ENCODE peak calls at places on chromosomes 13 and 19, in seven cellular contexts. N is AG10803; M is stimulated activated CD8-positive, alpha-beta memory T cell treated with anti-CD3 and anti-CD28 coated beads, Interleukin-4, amount 100 ng/mL, for 24 hours; P is activated CD8-positive, alpha-beta memory T cell treated with anti-CD3 and anti-CD28 coated beads for 4 hours; T is ovary; G is endothelial cell of umbilical vein; I is activated naive CD8-positive, alpha-beta T cell treated with anti-CD3 and anti-CD28 coated beads, Interleukin-2, amount 50 U/mL, for 24 hours. V is an unnamed sample.

GRCh38 chr13:21075303-21076264 is 14.2 kb upstream of the LATS2 start:
- DNase-seq in N (no peak), G (peak; percentile 59), M (no peak), I (peak; percentile 44), P (no peak), T (peak; percentile 73), V (no peak)

GRCh38 chr19:35911790-35912189 is 3.7 kb upstream of the TYROBP start:
- DNase-seq in T (no peak), N (no peak), M (no peak), P (no peak), I (peak; percentile 34), G (no peak), V (no peak)

GRCh38 chr19:7869453-7869909 is 4.7 kb downstream of the PRR36 start:
- DNase-seq in M (peak; percentile 58), T (peak; percentile 88), P (peak; percentile 72), I (peak; percentile 75), N (no peak), G (peak; percentile 50), V (no peak)

GRCh38 chr19:49558591-49558990 is 21.8 kb downstream of the NOSIP start:
- DNase-seq in G (no peak), I (peak; percentile 39), N (no peak), M (no peak), P (no peak), T (no peak), V (no peak)

GRCh38 chr13:114124921-114125320 is 7.5 kb downstream of the RASA3 start:
- DNase-seq in N (peak; percentile 78), M (no peak), T (no peak), G (no peak), P (peak; percentile 76), I (peak; percentile 73), V (no peak)

GRCh38 chr19:49692102-49692599 is 1.2 kb downstream of the CPT1C start:
- DNase-seq in I (no peak), T (no peak), P (no peak), M (no peak), N (no peak), G (no peak), V (peak; percentile 19)

GRCh38 chr19:36054119-36054732 is at the start of gene THAP8:
- DNase-seq in M (peak; percentile 100), P (peak; percentile 100), N (peak; percentile 99), T (peak; percentile 100), G (peak; percentile 100), I (peak; percentile 100), V (peak; percentile 100)

GRCh38 chr19:36488118-36488815 is 1.1 kb downstream of the ZNF566 start:
- DNase-seq in T (no peak), I (no peak), P (no peak), M (no peak), G (no peak), N (no peak), V (no peak)

GRCh38 chr13:23372264-23372905 is 61.1 kb downstream of the SACS start:
- DNase-seq in T (no peak), I (no peak), M (no peak), G (peak; percentile 69), N (peak; percentile 10), P (no peak), V (no peak)

GRCh38 chr13:75855216-75855615 is 219.1 kb downstream of the LMO7 start:
- DNase-seq in P (no peak), T (no peak), M (no peak), G (no peak), I (no peak), N (no peak), V (no peak)

GRCh38 chr13:68199271-68199670 is 969.1 kb upstream of the PCDH9 start:
- DNase-seq in T (no peak), N (no peak), G (no peak), I (no peak), P (no peak), M (no peak), V (no peak)

GRCh38 chr13:87078947-87079795 is 592.0 kb upstream of the SLITRK5 start:
- DNase-seq in M (no peak), P (no peak), T (no peak), I (no peak), G (no peak), N (no peak), V (no peak)

GRCh38 chr19:47503130-47503822 is 11.6 kb downstream of the NAPA start:
- DNase-seq in G (no peak), M (no peak), N (no peak), I (no peak), P (no peak), T (no peak), V (no peak)

GRCh38 chr13:99442273-99442895 is 58.9 kb upstream of the TM9SF2 start:
- DNase-seq in N (peak; percentile 46), P (peak; percentile 33), I (peak; percentile 50), T (no peak), G (peak; percentile 58), M (no peak), V (peak; percentile 50)

GRCh38 chr19:27859689-27860088 is 1353.3 kb downstream of the UQCRFS1 start:
- DNase-seq in P (no peak), T (no peak), G (no peak), I (no peak), N (no peak), M (no peak), V (no peak)

GRCh38 chr19:22260499-22260898 is 25.7 kb upstream of the ZNF729 start:
- DNase-seq in T (no peak), M (no peak), I (no peak), P (no peak), G (no peak), N (no peak), V (no peak)

GRCh38 chr19:390386-391198 is 18.4 kb downstream of the C2CD4C start:
- DNase-seq in T (no peak), G (no peak), M (no peak), I (no peak), P (no peak), N (no peak), V (no peak)

GRCh38 chr13:38979891-38980627 is 10.6 kb downstream of the STOML3 start:
- DNase-seq in I (no peak), G (no peak), N (peak; percentile 10), M (no peak), T (no peak), P (no peak), V (peak; percentile 18)

GRCh38 chr13:70623260-70623659 is 515.0 kb upstream of the KLHL1 start:
- DNase-seq in G (peak; percentile 57), M (no peak), P (no peak), N (peak; percentile 0), I (no peak), T (no peak), V (no peak)

GRCh38 chr19:5170329-5170745 is 170.3 kb downstream of the PTPRS start:
- DNase-seq in G (no peak), T (no peak), I (peak; percentile 77), N (no peak), P (no peak), M (peak; percentile 42), V (no peak)